ENCODE peak calls at places on chromosome 3, in seven cellular contexts. One of them, this sample, is unnamed.

GRCh38 chr3:3296858-3297430 is 117.5 kb upstream of the CRBN start:
- DNase-seq in cardiac muscle cell: no peak
- DNase-seq in SJSA1: no peak
- DNase-seq in tibial nerve: no peak
- DNase-seq in Karpas-422: no peak
- DNase-seq in CD8-positive, alpha-beta T cell: no peak
- DNase-seq in heart left ventricle: no peak
- DNase-seq in this sample: no peak

GRCh38 chr3:40618158-40618557 is 93.4 kb downstream of the ZNF621 start:
- DNase-seq in cardiac muscle cell: no peak
- DNase-seq in SJSA1: no peak
- DNase-seq in heart left ventricle: no peak
- DNase-seq in CD8-positive, alpha-beta T cell: no peak
- DNase-seq in tibial nerve: no peak
- DNase-seq in Karpas-422: no peak
- DNase-seq in this sample: no peak

GRCh38 chr3:13767030-13767429 is 112.8 kb downstream of the WNT7A start:
- DNase-seq in cardiac muscle cell: no peak
- DNase-seq in heart left ventricle: no peak
- DNase-seq in CD8-positive, alpha-beta T cell: no peak
- DNase-seq in tibial nerve: no peak
- DNase-seq in SJSA1: no peak
- DNase-seq in Karpas-422: no peak
- DNase-seq in this sample: no peak

GRCh38 chr3:184168363-184169120 is 6.1 kb upstream of the AP2M1 start:
- DNase-seq in cardiac muscle cell: peak
- DNase-seq in heart left ventricle: no peak
- DNase-seq in SJSA1: peak
- DNase-seq in CD8-positive, alpha-beta T cell: no peak
- DNase-seq in tibial nerve: no peak
- DNase-seq in Karpas-422: no peak
- DNase-seq in this sample: no peak

GRCh38 chr3:10753964-10754363 is 62.1 kb upstream of the SLC6A11 start:
- DNase-seq in tibial nerve: no peak
- DNase-seq in CD8-positive, alpha-beta T cell: peak
- DNase-seq in SJSA1: no peak
- DNase-seq in heart left ventricle: peak
- DNase-seq in Karpas-422: peak
- DNase-seq in cardiac muscle cell: peak
- DNase-seq in this sample: peak

GRCh38 chr3:197801801-197802504 is 10.9 kb downstream of the LRCH3 start:
- DNase-seq in tibial nerve: peak
- DNase-seq in Karpas-422: peak
- DNase-seq in CD8-positive, alpha-beta T cell: peak
- DNase-seq in cardiac muscle cell: peak
- DNase-seq in SJSA1: no peak
- DNase-seq in heart left ventricle: no peak
- DNase-seq in this sample: no peak

GRCh38 chr3:29805757-29806156 is 524.9 kb downstream of the RBMS3 start:
- DNase-seq in cardiac muscle cell: peak
- DNase-seq in Karpas-422: no peak
- DNase-seq in heart left ventricle: no peak
- DNase-seq in CD8-positive, alpha-beta T cell: no peak
- DNase-seq in tibial nerve: no peak
- DNase-seq in SJSA1: no peak
- DNase-seq in this sample: no peak

GRCh38 chr3:148131990-148132638 is 565.6 kb upstream of the AGTR1 start:
- DNase-seq in CD8-positive, alpha-beta T cell: no peak
- DNase-seq in SJSA1: no peak
- DNase-seq in Karpas-422: no peak
- DNase-seq in heart left ventricle: no peak
- DNase-seq in cardiac muscle cell: no peak
- DNase-seq in tibial nerve: no peak
- DNase-seq in this sample: no peak

GRCh38 chr3:144953959-144954358 is 982.3 kb downstream of the DIPK2A start:
- DNase-seq in Karpas-422: no peak
- DNase-seq in heart left ventricle: no peak
- DNase-seq in tibial nerve: no peak
- DNase-seq in cardiac muscle cell: no peak
- DNase-seq in CD8-positive, alpha-beta T cell: no peak
- DNase-seq in SJSA1: no peak
- DNase-seq in this sample: no peak

GRCh38 chr3:130963878-130964277 is 62.7 kb downstream of the ASTE1 start:
- DNase-seq in heart left ventricle: no peak
- DNase-seq in Karpas-422: no peak
- DNase-seq in CD8-positive, alpha-beta T cell: no peak
- DNase-seq in tibial nerve: no peak
- DNase-seq in SJSA1: peak
- DNase-seq in cardiac muscle cell: peak
- DNase-seq in this sample: peak

GRCh38 chr3:184129012-184129411 is 6.1 kb upstream of the EIF2B5 start:
- DNase-seq in SJSA1: no peak
- DNase-seq in cardiac muscle cell: peak
- DNase-seq in heart left ventricle: no peak
- DNase-seq in CD8-positive, alpha-beta T cell: no peak
- DNase-seq in tibial nerve: no peak
- DNase-seq in Karpas-422: peak
- DNase-seq in this sample: peak

GRCh38 chr3:187770224-187770623 is 25.0 kb upstream of the BCL6 start:
- DNase-seq in Karpas-422: no peak
- DNase-seq in CD8-positive, alpha-beta T cell: no peak
- DNase-seq in heart left ventricle: no peak
- DNase-seq in SJSA1: no peak
- DNase-seq in cardiac muscle cell: no peak
- DNase-seq in tibial nerve: no peak
- DNase-seq in this sample: no peak

GRCh38 chr3:98326945-98327344 is 26.7 kb upstream of the OR5K4 start:
- DNase-seq in heart left ventricle: no peak
- DNase-seq in tibial nerve: no peak
- DNase-seq in CD8-positive, alpha-beta T cell: no peak
- DNase-seq in cardiac muscle cell: no peak
- DNase-seq in Karpas-422: no peak
- DNase-seq in SJSA1: no peak
- DNase-seq in this sample: no peak

GRCh38 chr3:127336086-127336485 is 48.2 kb upstream of the PRR20G start:
- DNase-seq in cardiac muscle cell: no peak
- DNase-seq in Karpas-422: no peak
- DNase-seq in tibial nerve: no peak
- DNase-seq in heart left ventricle: no peak
- DNase-seq in SJSA1: no peak
- DNase-seq in CD8-positive, alpha-beta T cell: no peak
- DNase-seq in this sample: no peak

GRCh38 chr3:125157183-125157582 is 55.4 kb downstream of the SLC12A8 start:
- DNase-seq in heart left ventricle: no peak
- DNase-seq in CD8-positive, alpha-beta T cell: no peak
- DNase-seq in tibial nerve: no peak
- DNase-seq in Karpas-422: no peak
- DNase-seq in SJSA1: no peak
- DNase-seq in cardiac muscle cell: no peak
- DNase-seq in this sample: no peak

GRCh38 chr3:50607271-50608091 is 4.1 kb downstream of the CISH start:
- DNase-seq in heart left ventricle: no peak
- DNase-seq in CD8-positive, alpha-beta T cell: no peak
- DNase-seq in cardiac muscle cell: no peak
- DNase-seq in SJSA1: no peak
- DNase-seq in Karpas-422: no peak
- DNase-seq in tibial nerve: no peak
- DNase-seq in this sample: no peak
- H3K4me3 ChIP-seq in heart left ventricle: peak
- H3K4me3 ChIP-seq in CD8-positive, alpha-beta T cell: peak
- H3K4me3 ChIP-seq in cardiac muscle cell: no peak
- H3K4me3 ChIP-seq in SJSA1: no peak
- H3K4me3 ChIP-seq in Karpas-422: no peak
- H3K4me3 ChIP-seq in tibial nerve: no peak
- H3K4me3 ChIP-seq in this sample: no peak

DNA sequence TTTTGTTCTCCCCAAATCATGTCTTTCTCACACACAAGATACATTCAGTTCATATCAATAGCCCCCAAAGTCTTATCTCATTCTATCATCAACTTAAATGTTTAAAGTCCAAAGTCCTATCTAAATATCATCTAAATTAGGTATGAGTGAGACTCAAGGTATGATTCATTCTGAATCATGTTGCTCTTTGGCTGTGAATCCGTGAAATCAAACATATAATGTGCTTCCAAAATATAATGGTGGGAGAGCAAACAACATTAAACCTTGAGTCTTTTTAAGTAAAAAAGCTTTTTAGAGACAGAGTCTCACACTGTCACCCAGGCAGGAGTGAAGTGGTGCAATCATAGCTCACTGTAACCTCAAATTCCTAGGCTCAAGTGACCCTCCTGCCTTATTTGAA is 139.1 kb downstream of the SAMMSON start:
- DNase-seq in SJSA1: no peak
- DNase-seq in Karpas-422: no peak
- DNase-seq in tibial nerve: no peak
- DNase-seq in CD8-positive, alpha-beta T cell: no peak
- DNase-seq in heart left ventricle: no peak
- DNase-seq in cardiac muscle cell: no peak
- DNase-seq in this sample: no peak
- H3K4me3 ChIP-seq in SJSA1: no peak
- H3K4me3 ChIP-seq in Karpas-422: no peak
- H3K4me3 ChIP-seq in tibial nerve: no peak
- H3K4me3 ChIP-seq in CD8-positive, alpha-beta T cell: no peak
- H3K4me3 ChIP-seq in heart left ventricle: no peak
- H3K4me3 ChIP-seq in cardiac muscle cell: no peak
- H3K4me3 ChIP-seq in this sample: no peak

GRCh38 chr3:196641278-196642058 is 2.0 kb downstream of the NRROS start:
- DNase-seq in Karpas-422: no peak
- DNase-seq in cardiac muscle cell: no peak
- DNase-seq in heart left ventricle: no peak
- DNase-seq in CD8-positive, alpha-beta T cell: peak
- DNase-seq in SJSA1: no peak
- DNase-seq in tibial nerve: no peak
- DNase-seq in this sample: no peak
- H3K4me3 ChIP-seq in Karpas-422: no peak
- H3K4me3 ChIP-seq in cardiac muscle cell: no peak
- H3K4me3 ChIP-seq in heart left ventricle: peak
- H3K4me3 ChIP-seq in CD8-positive, alpha-beta T cell: peak
- H3K4me3 ChIP-seq in SJSA1: no peak
- H3K4me3 ChIP-seq in tibial nerve: no peak
- H3K4me3 ChIP-seq in this sample: no peak

GRCh38 chr3:155243512-155243921 is 50.0 kb downstream of the STRIT1 start:
- DNase-seq in heart left ventricle: no peak
- DNase-seq in CD8-positive, alpha-beta T cell: no peak
- DNase-seq in cardiac muscle cell: no peak
- DNase-seq in SJSA1: no peak
- DNase-seq in tibial nerve: no peak
- DNase-seq in Karpas-422: no peak
- DNase-seq in this sample: no peak
- H3K4me3 ChIP-seq in heart left ventricle: no peak
- H3K4me3 ChIP-seq in CD8-positive, alpha-beta T cell: no peak
- H3K4me3 ChIP-seq in cardiac muscle cell: no peak
- H3K4me3 ChIP-seq in SJSA1: no peak
- H3K4me3 ChIP-seq in tibial nerve: no peak
- H3K4me3 ChIP-seq in Karpas-422: no peak
- H3K4me3 ChIP-seq in this sample: no peak

GRCh38 chr3:71062037-71062919 is 521.2 kb downstream of the FOXP1 start:
- DNase-seq in CD8-positive, alpha-beta T cell: no peak
- DNase-seq in Karpas-422: no peak
- DNase-seq in heart left ventricle: no peak
- DNase-seq in SJSA1: no peak
- DNase-seq in tibial nerve: no peak
- DNase-seq in cardiac muscle cell: peak
- DNase-seq in this sample: no peak

GRCh38 chr3:71060536-71060935 is 523.0 kb downstream of the FOXP1 start:
- DNase-seq in CD8-positive, alpha-beta T cell: no peak
- DNase-seq in cardiac muscle cell: no peak
- DNase-seq in tibial nerve: no peak
- DNase-seq in Karpas-422: no peak
- DNase-seq in heart left ventricle: no peak
- DNase-seq in SJSA1: no peak
- DNase-seq in this sample: no peak

GRCh38 chr3:71061037-71061436 is 522.5 kb downstream of the FOXP1 start:
- DNase-seq in Karpas-422: no peak
- DNase-seq in CD8-positive, alpha-beta T cell: no peak
- DNase-seq in heart left ventricle: no peak
- DNase-seq in tibial nerve: no peak
- DNase-seq in cardiac muscle cell: no peak
- DNase-seq in SJSA1: no peak
- DNase-seq in this sample: no peak

GRCh38 chr3:71062920-71063767 is 520.4 kb downstream of the FOXP1 start:
- DNase-seq in SJSA1: no peak
- DNase-seq in heart left ventricle: no peak
- DNase-seq in Karpas-422: peak
- DNase-seq in CD8-positive, alpha-beta T cell: no peak
- DNase-seq in tibial nerve: no peak
- DNase-seq in cardiac muscle cell: peak
- DNase-seq in this sample: no peak

DNA sequence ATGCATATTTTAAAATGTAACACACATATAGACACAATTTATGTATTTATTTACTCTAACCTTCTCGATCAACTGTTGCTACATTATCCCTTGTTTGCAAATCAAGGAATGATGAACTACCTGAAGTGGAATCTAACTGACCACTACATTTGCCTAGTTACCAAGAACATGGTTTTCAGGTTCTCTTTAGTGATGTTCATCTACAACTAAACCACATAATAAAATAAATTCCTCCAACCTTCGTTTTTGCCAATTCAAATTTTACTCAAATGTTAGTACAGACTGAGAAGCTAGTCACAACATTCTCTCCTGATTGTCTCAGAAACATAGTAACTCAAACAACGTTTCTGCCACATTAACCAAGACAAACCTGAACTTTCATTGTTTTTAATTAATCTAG is 521.9 kb downstream of the FOXP1 start:
- DNase-seq in CD8-positive, alpha-beta T cell: no peak
- DNase-seq in heart left ventricle: no peak
- DNase-seq in tibial nerve: no peak
- DNase-seq in cardiac muscle cell: no peak
- DNase-seq in SJSA1: no peak
- DNase-seq in Karpas-422: no peak
- DNase-seq in this sample: no peak
- H3K4me3 ChIP-seq in CD8-positive, alpha-beta T cell: no peak
- H3K4me3 ChIP-seq in heart left ventricle: peak
- H3K4me3 ChIP-seq in tibial nerve: no peak
- H3K4me3 ChIP-seq in cardiac muscle cell: peak
- H3K4me3 ChIP-seq in SJSA1: no peak
- H3K4me3 ChIP-seq in Karpas-422: no peak
- H3K4me3 ChIP-seq in this sample: no peak

GRCh38 chr3:32780071-32780734 is 37.6 kb upstream of the TRIM71 start:
- DNase-seq in heart left ventricle: no peak
- DNase-seq in Karpas-422: no peak
- DNase-seq in tibial nerve: no peak
- DNase-seq in SJSA1: no peak
- DNase-seq in CD8-positive, alpha-beta T cell: no peak
- DNase-seq in cardiac muscle cell: no peak
- DNase-seq in this sample: no peak
- H3K4me3 ChIP-seq in heart left ventricle: peak
- H3K4me3 ChIP-seq in Karpas-422: peak
- H3K4me3 ChIP-seq in tibial nerve: peak
- H3K4me3 ChIP-seq in SJSA1: peak
- H3K4me3 ChIP-seq in CD8-positive, alpha-beta T cell: peak
- H3K4me3 ChIP-seq in cardiac muscle cell: peak
- H3K4me3 ChIP-seq in this sample: peak

This sample was measured in Caco-2.